ENCODE peak calls at places on chromosomes 2 and 18, in eight cellular contexts. P is lower lobe of right lung; A is adrenal gland; K is cardiac muscle cell; W is CD8-positive, alpha-beta memory T cell; Q is prostate gland; M is PC-9; S is GM12878. R is an unnamed sample.

GRCh38 chr2:112001136-112001764 is 53.8 kb upstream of the TMEM87B start:
- DNase-seq in M (no peak), A (no peak), P (no peak), W (no peak), K (peak; percentile 50), S (peak; percentile 24), Q (no peak), R (no peak)

GRCh38 chr2:120959426-120959825 is 223.8 kb downstream of the GLI2 start:
- DNase-seq in K (no peak), A (no peak), S (no peak), Q (peak; percentile 64), M (no peak), P (no peak), W (no peak), R (no peak)

GRCh38 chr2:19644763-19645162 is 257.0 kb downstream of the TTC32 start:
- DNase-seq in S (no peak), P (no peak), M (no peak), A (no peak), Q (no peak), W (no peak), K (no peak), R (no peak)

GRCh38 chr2:85728342-85728741 is 25.4 kb upstream of the ATOH8 start:
- DNase-seq in K (no peak), W (no peak), P (no peak), Q (no peak), S (no peak), A (no peak), M (no peak), R (no peak)

GRCh38 chr2:5227062-5227699 is 465.0 kb upstream of the SOX11 start:
- DNase-seq in W (no peak), S (no peak), Q (no peak), A (no peak), M (no peak), K (no peak), P (no peak), R (no peak)

GRCh38 chr18:45589559-45590041 is 25.7 kb upstream of the SLC14A2 start:
- DNase-seq in K (peak; percentile 87), Q (no peak), M (no peak), S (no peak), A (no peak), P (no peak), W (no peak), R (no peak)

GRCh38 chr18:36025025-36025424 is 42.3 kb downstream of the RPRD1A start:
- DNase-seq in M (no peak), K (peak; percentile 66), A (no peak), Q (no peak), W (no peak), P (no peak), S (no peak), R (no peak)

GRCh38 chr2:238952261-238952924 is 104.5 kb downstream of the TWIST2 start:
- DNase-seq in A (no peak), K (no peak), M (no peak), Q (peak; percentile 2), P (no peak), S (no peak), W (no peak), R (no peak)

GRCh38 chr2:241252778-241253475 is 62.5 kb downstream of the HDLBP start:
- DNase-seq in S (no peak), M (no peak), P (no peak), Q (no peak), A (no peak), W (no peak), K (no peak), R (peak; percentile 19)
- H3K36me3 ChIP-seq in S (peaks cover 67% of the 10 kb centered on the region), M (peaks cover 54% of the 10 kb centered on the region), P (peaks cover 100% of the 10 kb centered on the region), Q (peaks cover 78% of the 10 kb centered on the region), A (no peaks in the 10 kb centered on the region), W (peaks cover 67% of the 10 kb centered on the region), K (peaks cover 92% of the 10 kb centered on the region), R (peaks cover 100% of the 10 kb centered on the region)

DNA sequence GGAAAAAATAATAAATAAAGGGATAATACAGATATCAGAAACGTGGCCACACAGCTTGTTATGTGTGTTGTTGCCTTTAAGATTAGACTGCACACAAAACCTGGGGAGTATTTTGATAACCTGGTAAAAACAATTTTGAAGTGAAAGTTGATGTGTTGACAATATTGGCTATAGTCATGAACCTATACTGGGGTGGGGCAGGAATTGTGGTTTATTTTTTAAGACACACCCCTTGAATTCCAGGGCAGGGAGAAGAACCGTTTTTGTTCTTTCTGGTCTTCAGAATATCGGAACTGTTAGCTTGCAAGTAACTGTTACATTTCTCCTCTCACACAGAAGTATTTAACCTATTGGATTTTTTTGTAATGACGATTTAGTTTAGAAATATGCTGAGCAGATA is 80.4 kb downstream of the LIMS1 start:
- DNase-seq in M (no peak), S (no peak), W (no peak), Q (no peak), K (no peak), P (no peak), A (no peak), R (no peak)
- H3K4me1 ChIP-seq in M (peaks cover 39% of the 10 kb centered on the region), S (peaks cover 44% of the 10 kb centered on the region), W (peaks cover 83% of the 10 kb centered on the region), Q (peaks cover 30% of the 10 kb centered on the region), K (peaks cover 53% of the 10 kb centered on the region), P (peaks cover 82% of the 10 kb centered on the region), A (peaks cover 17% of the 10 kb centered on the region), R (peaks cover 74% of the 10 kb centered on the region)

DNA sequence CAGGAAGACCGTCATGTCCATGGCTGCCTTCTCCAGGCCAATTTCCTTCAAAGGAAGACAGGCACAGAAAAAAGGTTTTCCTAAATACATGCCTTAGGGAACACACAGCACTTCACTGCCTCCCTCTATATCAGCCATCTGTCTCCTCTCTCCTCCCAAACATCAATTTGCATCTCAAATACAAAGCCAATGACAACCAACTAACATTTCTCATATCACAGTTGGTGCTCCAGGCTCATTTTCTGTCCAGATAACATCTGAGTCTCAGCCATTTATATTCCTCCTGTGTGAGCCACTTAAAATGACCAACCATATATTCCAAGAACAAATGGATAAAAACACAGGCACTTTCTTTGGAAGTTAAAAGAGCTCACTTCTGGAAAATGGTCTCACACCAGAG is 62.5 kb upstream of the ACAA2 start:
- DNase-seq in K (no peak), W (no peak), P (no peak), Q (no peak), A (no peak), M (no peak), S (no peak), R (no peak)
- H3K36me3 ChIP-seq in K (no peaks in the 10 kb centered on the region), W (no peaks in the 10 kb centered on the region), P (peaks cover 3% of the 10 kb centered on the region), Q (no peaks in the 10 kb centered on the region), A (no peaks in the 10 kb centered on the region), M (peaks cover 5% of the 10 kb centered on the region), S (no peaks in the 10 kb centered on the region), R (no peaks in the 10 kb centered on the region)

GRCh38 chr18:8615397-8616025 is 6.3 kb downstream of the RAB12 start:
- DNase-seq in A (peak; percentile 65), W (no peak), P (no peak), K (peak; percentile 92), M (peak; percentile 29), S (no peak), Q (peak; percentile 38), R (no peak)

GRCh38 chr18:8619041-8619440 is 9.8 kb downstream of the RAB12 start:
- DNase-seq in A (no peak), K (no peak), Q (no peak), P (no peak), W (no peak), S (no peak), M (no peak), R (no peak)

GRCh38 chr18:8619835-8620577 is 10.8 kb downstream of the RAB12 start:
- DNase-seq in P (no peak), W (no peak), S (no peak), K (no peak), A (no peak), Q (no peak), M (no peak), R (no peak)

GRCh38 chr18:8616026-8616401 is 6.8 kb downstream of the RAB12 start:
- DNase-seq in S (no peak), Q (no peak), A (no peak), M (peak; percentile 24), W (no peak), K (no peak), P (no peak), R (no peak)

DNA sequence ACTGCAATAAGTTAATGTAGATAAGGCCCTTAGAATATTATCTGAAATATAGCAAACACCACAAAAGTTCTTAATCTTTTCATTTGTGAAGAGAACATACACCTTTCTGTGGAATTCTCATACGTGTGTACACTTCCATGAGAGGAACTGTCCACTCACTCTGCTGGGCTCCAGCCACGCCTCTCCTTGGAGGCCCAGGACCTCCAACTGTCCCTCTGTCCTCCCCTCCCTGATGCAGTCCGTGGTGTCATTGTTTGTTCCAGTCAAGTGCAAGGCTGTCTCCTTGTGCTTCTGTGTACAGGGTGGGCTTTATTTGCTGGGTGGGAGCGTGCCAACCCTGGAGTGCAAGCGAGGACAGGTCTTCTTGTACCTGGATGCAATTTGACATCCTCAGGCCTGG is 8.7 kb downstream of the RAB12 start:
- DNase-seq in P (no peak), A (no peak), S (no peak), W (no peak), M (no peak), K (no peak), Q (no peak), R (no peak)
- H3K4me1 ChIP-seq in P (peaks cover 46% of the 10 kb centered on the region), A (peaks cover 7% of the 10 kb centered on the region), S (no peaks in the 10 kb centered on the region), W (peaks cover 12% of the 10 kb centered on the region), M (peaks cover 36% of the 10 kb centered on the region), K (peaks cover 4% of the 10 kb centered on the region), Q (peaks cover 8% of the 10 kb centered on the region), R (peaks cover 38% of the 10 kb centered on the region)

GRCh38 chr18:74506405-74507119 is 10.4 kb downstream of the CNDP2 start:
- DNase-seq in K (peak; percentile 59), A (no peak), Q (no peak), S (no peak), W (no peak), M (no peak), P (no peak), R (no peak)
- H3K36me3 ChIP-seq in K (peaks cover 31% of the 10 kb centered on the region), A (no peaks in the 10 kb centered on the region), Q (peaks cover 8% of the 10 kb centered on the region), S (peaks cover 50% of the 10 kb centered on the region), W (peaks cover 67% of the 10 kb centered on the region), M (peaks cover 19% of the 10 kb centered on the region), P (peaks cover 98% of the 10 kb centered on the region), R (peaks cover 98% of the 10 kb centered on the region)

GRCh38 chr2:119696005-119696404 is 17.0 kb downstream of the TMEM177 start:
- DNase-seq in A (no peak), S (no peak), M (no peak), Q (no peak), P (no peak), W (no peak), K (no peak), R (no peak)
- H3K4me1 ChIP-seq in A (no peaks in the 10 kb centered on the region), S (peaks cover 11% of the 10 kb centered on the region), M (no peaks in the 10 kb centered on the region), Q (peaks cover 6% of the 10 kb centered on the region), P (peaks cover 16% of the 10 kb centered on the region), W (peaks cover 48% of the 10 kb centered on the region), K (no peaks in the 10 kb centered on the region), R (peaks cover 15% of the 10 kb centered on the region)